ENCODE peak calls at places on chromosomes 4 and X, in nine cellular contexts. W is adrenal gland, B is HCT116, A is K562, T is sigmoid colon, G is esophagus muscularis mucosa, X is suprapubic skin, Z is Peyer's patch, S is HepG2. V is an unnamed sample.

GRCh38 chr4:187289371-187289770 is 565.7 kb upstream of the FAT1 start:
- DNase-seq in W (no peak), B (no peak), A (no peak), T (no peak), G (no peak), X (no peak), Z (no peak), S (no peak), V (no peak)

GRCh38 chr4:19736968-19737756 is 514.5 kb upstream of the SLIT2 start:
- DNase-seq in W (no peak), B (no peak), A (no peak), T (no peak), G (no peak), X (no peak), Z (no peak), S (no peak), V (no peak)

GRCh38 chr4:119299221-119300071 is 22.5 kb downstream of the FABP2 start:
- DNase-seq in W (no peak), B (no peak), A (peak; percentile 10), T (no peak), G (no peak), X (no peak), Z (no peak), S (peak; percentile 54), V (no peak)

GRCh38 chr4:17521595-17521994 is 6.6 kb downstream of the CLRN2 start:
- DNase-seq in W (no peak), B (no peak), A (no peak), T (no peak), G (no peak), X (no peak), Z (no peak), S (no peak), V (no peak)

GRCh38 chr4:4323705-4324534 is 33.9 kb downstream of the ZBTB49 start:
- DNase-seq in W (peak; percentile 10), B (no peak), A (peak; percentile 35), T (peak; percentile 11), G (no peak), X (peak; percentile 44), Z (no peak), S (no peak), V (no peak)

GRCh38 chr4:73868206-73869129 is 725 bp upstream of the CXCL1 start:
- DNase-seq in W (no peak), B (no peak), A (no peak), T (peak; percentile 57), G (no peak), X (no peak), Z (peak; percentile 48), S (no peak), V (no peak)

GRCh38 chr4:87003266-87003665 is 68.5 kb downstream of the AFF1 start:
- DNase-seq in W (no peak), B (no peak), A (no peak), T (no peak), G (no peak), X (no peak), Z (no peak), S (no peak), V (no peak)

GRCh38 chr4:101118641-101119040 is 228.7 kb downstream of the PPP3CA start:
- DNase-seq in W (no peak), B (no peak), A (no peak), T (no peak), G (no peak), X (no peak), Z (no peak), S (no peak), V (no peak)

GRCh38 chr4:120139392-120139791 is 72.7 kb upstream of the MAD2L1 start:
- DNase-seq in W (no peak), B (no peak), A (no peak), T (no peak), G (no peak), X (no peak), Z (no peak), S (no peak), V (no peak)

GRCh38 chrX:41870719-41871151 is 52.6 kb downstream of the CASK start:
- DNase-seq in W (no peak), B (no peak), A (no peak), T (no peak), G (no peak), X (no peak), Z (peak; percentile 49), S (peak; percentile 63), V (no peak)

GRCh38 chr4:82126641-82127040 is 247.2 kb downstream of the HNRNPD start:
- DNase-seq in W (no peak), B (no peak), A (no peak), T (no peak), G (no peak), X (no peak), Z (no peak), S (no peak), V (no peak)

GRCh38 chr4:123819362-123820035 is 422.9 kb downstream of the SPRY1 start:
- DNase-seq in W (no peak), B (no peak), A (no peak), T (no peak), G (no peak), X (no peak), Z (no peak), S (no peak), V (no peak)

GRCh38 chrX:10648608-10649007 is 28.2 kb upstream of the MID1 start:
- DNase-seq in W (no peak), B (no peak), A (no peak), T (no peak), G (no peak), X (no peak), Z (no peak), S (no peak), V (no peak)

GRCh38 chr4:47827339-47828047 is 10.4 kb downstream of the CORIN start:
- DNase-seq in W (no peak), B (no peak), A (no peak), T (no peak), G (no peak), X (no peak), Z (no peak), S (no peak), V (no peak)

GRCh38 chr4:34280131-34280530 is 1964.2 kb downstream of the ARAP2 start:
- DNase-seq in W (no peak), B (no peak), A (no peak), T (no peak), G (no peak), X (no peak), Z (no peak), S (no peak), V (no peak)

DNA sequence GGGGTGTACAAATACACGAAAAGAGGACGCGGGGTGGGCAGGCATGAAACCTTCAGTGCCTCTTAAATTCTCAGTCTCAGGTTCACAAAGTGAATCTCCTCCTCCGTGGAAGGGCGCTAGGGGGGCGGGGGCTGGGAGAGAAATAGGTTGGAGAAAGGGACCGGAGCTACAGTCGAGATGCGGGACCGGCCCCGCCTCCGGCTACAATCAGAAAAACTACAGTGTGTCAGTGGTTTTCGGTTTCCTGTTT is 3.4 kb downstream of the MAML3 start:
- DNase-seq in W (no peak), B (no peak), A (no peak), T (peak; percentile 94), G (no peak), X (peak; percentile 92), Z (no peak), S (no peak), V (no peak)
- TF ChIP-seq POLR2A in W (no peak), B (no peak), A (no peak), T (peak; percentile 10), G (no peak), X (no peak), Z (no peak), S (no peak), V (no peak)

DNA sequence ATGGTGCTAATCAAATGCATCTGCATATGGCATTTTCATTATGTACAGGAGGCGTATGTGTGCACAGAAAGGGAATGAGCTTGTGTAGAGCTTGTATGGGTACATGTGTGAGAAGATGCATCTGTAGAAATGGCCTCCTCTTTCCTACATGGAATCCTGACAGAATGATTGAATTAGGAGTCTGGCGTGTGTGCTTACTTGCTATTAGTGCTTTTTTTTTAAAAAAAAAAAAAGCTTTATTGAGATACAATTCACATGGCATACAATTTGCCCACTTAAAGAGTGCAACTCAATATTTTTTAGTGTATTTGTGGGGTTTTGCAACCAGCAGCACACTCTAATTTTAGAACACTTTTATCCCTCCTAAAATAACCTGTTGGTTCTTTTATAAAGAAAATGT is 66.1 kb downstream of the TMEM131L start:
- DNase-seq in W (no peak), B (no peak), A (no peak), T (no peak), G (no peak), X (no peak), Z (no peak), S (no peak), V (no peak)
- H3K4me1 ChIP-seq in W (no peaks in the 10 kb centered on the region), B (no peaks in the 10 kb centered on the region), A (peaks cover 16% of the 10 kb centered on the region), T (peaks cover 42% of the 10 kb centered on the region), G (peaks cover 71% of the 10 kb centered on the region), X (peaks cover 28% of the 10 kb centered on the region), Z (no peaks in the 10 kb centered on the region), S (no peaks in the 10 kb centered on the region), V (peaks cover 5% of the 10 kb centered on the region)

GRCh38 chr4:112557676-112558411 is 41.9 kb upstream of the NEUROG2 start:
- DNase-seq in W (no peak), B (no peak), A (no peak), T (no peak), G (no peak), X (no peak), Z (no peak), S (no peak), V (no peak)
- TF ChIP-seq CTCF in W (no peak), B (no peak), A (no peak), T (no peak), G (no peak), X (no peak), Z (no peak), S (no peak), V (no peak)

GRCh38 chrX:55919367-55920221 is 202.0 kb downstream of the RRAGB start:
- DNase-seq in W (no peak), B (no peak), A (no peak), T (no peak), G (no peak), X (no peak), Z (no peak), S (no peak), V (no peak)
- TF ChIP-seq POLR2A in W (no peak), B (no peak), A (no peak), T (no peak), G (no peak), X (no peak), Z (no peak), S (no peak), V (no peak)

DNA sequence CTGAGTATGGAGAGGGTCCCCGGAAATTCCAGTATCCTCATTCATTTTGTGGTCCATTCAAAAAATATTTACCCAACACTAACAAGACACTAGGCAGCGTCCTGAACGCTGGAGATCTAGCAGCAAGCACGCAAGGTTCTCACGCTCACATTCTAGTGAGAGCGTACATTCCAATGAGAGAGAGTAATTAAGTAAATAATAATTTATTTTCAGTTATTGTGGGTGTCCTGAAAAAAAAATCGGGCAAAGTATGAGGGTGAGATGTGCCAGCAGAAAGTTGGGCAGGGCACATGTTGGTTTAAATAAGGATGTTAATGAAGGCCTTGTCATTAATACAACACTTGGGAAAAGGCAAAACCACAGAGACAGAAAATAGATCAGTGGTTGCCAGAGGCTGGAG is 4.0 kb upstream of the TMEM156 start:
- DNase-seq in W (no peak), B (no peak), A (no peak), T (no peak), G (no peak), X (no peak), Z (no peak), S (peak; percentile 83), V (no peak)
- H3K4me1 ChIP-seq in W (peaks cover 8% of the 10 kb centered on the region), B (no peaks in the 10 kb centered on the region), A (peaks cover 16% of the 10 kb centered on the region), T (peaks cover 10% of the 10 kb centered on the region), G (no peaks in the 10 kb centered on the region), X (peaks cover 21% of the 10 kb centered on the region), Z (no peaks in the 10 kb centered on the region), S (peaks cover 40% of the 10 kb centered on the region), V (no peaks in the 10 kb centered on the region)

GRCh38 chr4:156970501-156971167 is 965 bp downstream of the PDGFC start:
- DNase-seq in W (peak; percentile 76), B (no peak), A (no peak), T (peak; percentile 87), G (peak; percentile 93), X (peak; percentile 88), Z (peak; percentile 66), S (peak; percentile 61), V (peak; percentile 59)
- TF ChIP-seq CTCF in W (peak; percentile 64), B (no peak), A (no peak), T (peak; percentile 44), G (peak; percentile 66), X (peak; percentile 54), Z (peak; percentile 37), S (peak; percentile 33), V (no peak)

V was measured in ovary.